ENCODE peak calls at places on chromosome 9, in ten cellular contexts. One of them, this sample, is unnamed. For H3K4me1 and H3K9me3, the result is how much of the 10 kb centered on the place peaks cover.

GRCh38 chr9:4832786-4833579 is 40.2 kb downstream of the RCL1 start:
- DNase-seq in SJSA1: peak
- DNase-seq in cardiac muscle cell: no peak
- DNase-seq in neural progenitor cell: no peak
- DNase-seq in mucosa of descending colon: no peak
- DNase-seq in heart left ventricle: no peak
- DNase-seq in naive thymus-derived CD4-positive, alpha-beta T cell: no peak
- DNase-seq in A673: no peak
- DNase-seq in tibial artery: no peak
- DNase-seq in psoas muscle: no peak
- DNase-seq in this sample: no peak

GRCh38 chr9:37155601-37156000 is 35.2 kb downstream of the ZCCHC7 start:
- DNase-seq in SJSA1: no peak
- DNase-seq in cardiac muscle cell: no peak
- DNase-seq in neural progenitor cell: no peak
- DNase-seq in mucosa of descending colon: no peak
- DNase-seq in heart left ventricle: no peak
- DNase-seq in naive thymus-derived CD4-positive, alpha-beta T cell: no peak
- DNase-seq in A673: no peak
- DNase-seq in tibial artery: no peak
- DNase-seq in psoas muscle: no peak
- DNase-seq in this sample: no peak

GRCh38 chr9:129489838-129490582 is 130.9 kb downstream of the C9orf50 start:
- DNase-seq in SJSA1: no peak
- DNase-seq in cardiac muscle cell: no peak
- DNase-seq in neural progenitor cell: no peak
- DNase-seq in mucosa of descending colon: peak
- DNase-seq in heart left ventricle: no peak
- DNase-seq in naive thymus-derived CD4-positive, alpha-beta T cell: peak
- DNase-seq in A673: no peak
- DNase-seq in tibial artery: peak
- DNase-seq in psoas muscle: no peak
- DNase-seq in this sample: no peak

GRCh38 chr9:4879098-4879497 is 86.4 kb downstream of the RCL1 start:
- DNase-seq in SJSA1: no peak
- DNase-seq in cardiac muscle cell: no peak
- DNase-seq in neural progenitor cell: no peak
- DNase-seq in mucosa of descending colon: no peak
- DNase-seq in heart left ventricle: no peak
- DNase-seq in naive thymus-derived CD4-positive, alpha-beta T cell: no peak
- DNase-seq in A673: no peak
- DNase-seq in tibial artery: no peak
- DNase-seq in psoas muscle: no peak
- DNase-seq in this sample: no peak

GRCh38 chr9:36163049-36163839 is 5.9 kb upstream of the CCIN start:
- DNase-seq in SJSA1: peak
- DNase-seq in cardiac muscle cell: peak
- DNase-seq in neural progenitor cell: peak
- DNase-seq in mucosa of descending colon: peak
- DNase-seq in heart left ventricle: peak
- DNase-seq in naive thymus-derived CD4-positive, alpha-beta T cell: no peak
- DNase-seq in A673: no peak
- DNase-seq in tibial artery: peak
- DNase-seq in psoas muscle: peak
- DNase-seq in this sample: peak

GRCh38 chr9:95778957-95779356 is 96.5 kb upstream of the ERCC6L2 start:
- DNase-seq in SJSA1: no peak
- DNase-seq in cardiac muscle cell: no peak
- DNase-seq in neural progenitor cell: no peak
- DNase-seq in mucosa of descending colon: no peak
- DNase-seq in heart left ventricle: peak
- DNase-seq in naive thymus-derived CD4-positive, alpha-beta T cell: no peak
- DNase-seq in A673: no peak
- DNase-seq in tibial artery: no peak
- DNase-seq in psoas muscle: peak
- DNase-seq in this sample: no peak

GRCh38 chr9:69461488-69461887 is 136.5 kb downstream of the ENTREP1 start:
- DNase-seq in SJSA1: no peak
- DNase-seq in cardiac muscle cell: no peak
- DNase-seq in neural progenitor cell: no peak
- DNase-seq in mucosa of descending colon: no peak
- DNase-seq in heart left ventricle: no peak
- DNase-seq in naive thymus-derived CD4-positive, alpha-beta T cell: no peak
- DNase-seq in A673: no peak
- DNase-seq in tibial artery: no peak
- DNase-seq in psoas muscle: no peak
- DNase-seq in this sample: no peak

GRCh38 chr9:79652598-79652997 is 80.8 kb downstream of the TLE4 start:
- DNase-seq in SJSA1: peak
- DNase-seq in cardiac muscle cell: no peak
- DNase-seq in neural progenitor cell: no peak
- DNase-seq in mucosa of descending colon: no peak
- DNase-seq in heart left ventricle: no peak
- DNase-seq in naive thymus-derived CD4-positive, alpha-beta T cell: no peak
- DNase-seq in A673: no peak
- DNase-seq in tibial artery: no peak
- DNase-seq in psoas muscle: no peak
- DNase-seq in this sample: no peak

GRCh38 chr9:134335490-134336173 is 9.4 kb downstream of the RXRA start:
- DNase-seq in SJSA1: no peak
- DNase-seq in cardiac muscle cell: no peak
- DNase-seq in neural progenitor cell: no peak
- DNase-seq in mucosa of descending colon: peak
- DNase-seq in heart left ventricle: peak
- DNase-seq in naive thymus-derived CD4-positive, alpha-beta T cell: no peak
- DNase-seq in A673: no peak
- DNase-seq in tibial artery: no peak
- DNase-seq in psoas muscle: no peak
- DNase-seq in this sample: no peak

GRCh38 chr9:134333874-134334581 is 7.8 kb downstream of the RXRA start:
- DNase-seq in SJSA1: no peak
- DNase-seq in cardiac muscle cell: peak
- DNase-seq in neural progenitor cell: no peak
- DNase-seq in mucosa of descending colon: peak
- DNase-seq in heart left ventricle: peak
- DNase-seq in naive thymus-derived CD4-positive, alpha-beta T cell: no peak
- DNase-seq in A673: no peak
- DNase-seq in tibial artery: no peak
- DNase-seq in psoas muscle: peak
- DNase-seq in this sample: no peak

GRCh38 chr9:134333234-134333873 is 7.1 kb downstream of the RXRA start:
- DNase-seq in SJSA1: no peak
- DNase-seq in cardiac muscle cell: no peak
- DNase-seq in neural progenitor cell: no peak
- DNase-seq in mucosa of descending colon: peak
- DNase-seq in heart left ventricle: peak
- DNase-seq in naive thymus-derived CD4-positive, alpha-beta T cell: no peak
- DNase-seq in A673: no peak
- DNase-seq in tibial artery: no peak
- DNase-seq in psoas muscle: peak
- DNase-seq in this sample: no peak

GRCh38 chr9:134336174-134336705 is 10.0 kb downstream of the RXRA start:
- DNase-seq in SJSA1: no peak
- DNase-seq in cardiac muscle cell: no peak
- DNase-seq in neural progenitor cell: no peak
- DNase-seq in mucosa of descending colon: peak
- DNase-seq in heart left ventricle: no peak
- DNase-seq in naive thymus-derived CD4-positive, alpha-beta T cell: no peak
- DNase-seq in A673: no peak
- DNase-seq in tibial artery: no peak
- DNase-seq in psoas muscle: no peak
- DNase-seq in this sample: no peak

DNA sequence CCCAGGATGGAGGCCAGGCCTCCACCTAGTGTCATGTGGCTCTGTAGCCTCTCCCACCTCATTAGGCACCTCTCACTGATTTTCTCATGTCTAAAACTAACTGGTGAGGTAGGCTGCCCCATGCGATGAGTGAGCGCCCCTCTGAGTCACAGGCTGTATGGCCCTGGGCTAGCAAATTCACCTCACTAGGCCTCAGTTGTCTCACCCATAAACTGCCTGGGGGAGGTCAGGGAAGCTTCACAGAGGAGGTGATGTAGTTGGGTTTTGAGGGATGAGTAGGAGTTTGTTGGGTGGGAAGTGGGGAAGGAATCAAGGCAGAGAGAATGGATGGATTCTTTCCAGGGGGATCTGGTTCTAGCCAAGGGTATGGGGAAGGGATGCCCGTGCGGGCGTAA is 8.8 kb downstream of the RXRA start:
- DNase-seq in SJSA1: no peak
- DNase-seq in cardiac muscle cell: no peak
- DNase-seq in neural progenitor cell: no peak
- DNase-seq in mucosa of descending colon: peak
- DNase-seq in heart left ventricle: no peak
- DNase-seq in naive thymus-derived CD4-positive, alpha-beta T cell: no peak
- DNase-seq in A673: no peak
- DNase-seq in tibial artery: no peak
- DNase-seq in psoas muscle: peak
- DNase-seq in this sample: no peak
- H3K4me1 ChIP-seq in SJSA1: under half
- H3K4me1 ChIP-seq in cardiac muscle cell: under half
- H3K4me1 ChIP-seq in neural progenitor cell: under half
- H3K4me1 ChIP-seq in mucosa of descending colon: half or more
- H3K4me1 ChIP-seq in heart left ventricle: half or more
- H3K4me1 ChIP-seq in naive thymus-derived CD4-positive, alpha-beta T cell: under half
- H3K4me1 ChIP-seq in A673: under half
- H3K4me1 ChIP-seq in tibial artery: half or more
- H3K4me1 ChIP-seq in psoas muscle: half or more
- H3K4me1 ChIP-seq in this sample: under half

GRCh38 chr9:137949260-137949659 is 71.7 kb downstream of the CACNA1B start:
- DNase-seq in SJSA1: no peak
- DNase-seq in cardiac muscle cell: no peak
- DNase-seq in neural progenitor cell: no peak
- DNase-seq in mucosa of descending colon: no peak
- DNase-seq in heart left ventricle: no peak
- DNase-seq in naive thymus-derived CD4-positive, alpha-beta T cell: no peak
- DNase-seq in A673: no peak
- DNase-seq in tibial artery: no peak
- DNase-seq in psoas muscle: no peak
- DNase-seq in this sample: no peak

GRCh38 chr9:137947012-137947411 is 69.4 kb downstream of the CACNA1B start:
- DNase-seq in SJSA1: no peak
- DNase-seq in cardiac muscle cell: no peak
- DNase-seq in neural progenitor cell: no peak
- DNase-seq in mucosa of descending colon: no peak
- DNase-seq in heart left ventricle: no peak
- DNase-seq in naive thymus-derived CD4-positive, alpha-beta T cell: no peak
- DNase-seq in A673: no peak
- DNase-seq in tibial artery: no peak
- DNase-seq in psoas muscle: no peak
- DNase-seq in this sample: no peak

GRCh38 chr9:137948642-137949041 is 71.1 kb downstream of the CACNA1B start:
- DNase-seq in SJSA1: no peak
- DNase-seq in cardiac muscle cell: no peak
- DNase-seq in neural progenitor cell: no peak
- DNase-seq in mucosa of descending colon: no peak
- DNase-seq in heart left ventricle: no peak
- DNase-seq in naive thymus-derived CD4-positive, alpha-beta T cell: no peak
- DNase-seq in A673: no peak
- DNase-seq in tibial artery: no peak
- DNase-seq in psoas muscle: no peak
- DNase-seq in this sample: no peak

GRCh38 chr9:137945581-137945980 is 68.0 kb downstream of the CACNA1B start:
- DNase-seq in SJSA1: no peak
- DNase-seq in cardiac muscle cell: no peak
- DNase-seq in neural progenitor cell: no peak
- DNase-seq in mucosa of descending colon: no peak
- DNase-seq in heart left ventricle: no peak
- DNase-seq in naive thymus-derived CD4-positive, alpha-beta T cell: no peak
- DNase-seq in A673: no peak
- DNase-seq in tibial artery: no peak
- DNase-seq in psoas muscle: no peak
- DNase-seq in this sample: no peak

GRCh38 chr9:137943655-137944054 is 66.1 kb downstream of the CACNA1B start:
- DNase-seq in SJSA1: no peak
- DNase-seq in cardiac muscle cell: no peak
- DNase-seq in neural progenitor cell: no peak
- DNase-seq in mucosa of descending colon: no peak
- DNase-seq in heart left ventricle: no peak
- DNase-seq in naive thymus-derived CD4-positive, alpha-beta T cell: no peak
- DNase-seq in A673: no peak
- DNase-seq in tibial artery: no peak
- DNase-seq in psoas muscle: no peak
- DNase-seq in this sample: no peak
- H3K9me3 ChIP-seq in SJSA1: under half
- H3K9me3 ChIP-seq in cardiac muscle cell: under half
- H3K9me3 ChIP-seq in neural progenitor cell: under half
- H3K9me3 ChIP-seq in mucosa of descending colon: under half
- H3K9me3 ChIP-seq in heart left ventricle: under half
- H3K9me3 ChIP-seq in naive thymus-derived CD4-positive, alpha-beta T cell: under half
- H3K9me3 ChIP-seq in A673: under half
- H3K9me3 ChIP-seq in tibial artery: under half
- H3K9me3 ChIP-seq in psoas muscle: under half
- H3K9me3 ChIP-seq in this sample: under half

GRCh38 chr9:77954018-77954417 is 77.6 kb downstream of the GNAQ start:
- DNase-seq in SJSA1: no peak
- DNase-seq in cardiac muscle cell: no peak
- DNase-seq in neural progenitor cell: no peak
- DNase-seq in mucosa of descending colon: no peak
- DNase-seq in heart left ventricle: no peak
- DNase-seq in naive thymus-derived CD4-positive, alpha-beta T cell: no peak
- DNase-seq in A673: no peak
- DNase-seq in tibial artery: no peak
- DNase-seq in psoas muscle: no peak
- DNase-seq in this sample: no peak

GRCh38 chr9:77956555-77956954 is 75.1 kb downstream of the GNAQ start:
- DNase-seq in SJSA1: no peak
- DNase-seq in cardiac muscle cell: no peak
- DNase-seq in neural progenitor cell: no peak
- DNase-seq in mucosa of descending colon: no peak
- DNase-seq in heart left ventricle: no peak
- DNase-seq in naive thymus-derived CD4-positive, alpha-beta T cell: no peak
- DNase-seq in A673: no peak
- DNase-seq in tibial artery: no peak
- DNase-seq in psoas muscle: no peak
- DNase-seq in this sample: no peak

GRCh38 chr9:77952641-77953341 is 78.8 kb downstream of the GNAQ start:
- DNase-seq in SJSA1: no peak
- DNase-seq in cardiac muscle cell: no peak
- DNase-seq in neural progenitor cell: no peak
- DNase-seq in mucosa of descending colon: no peak
- DNase-seq in heart left ventricle: no peak
- DNase-seq in naive thymus-derived CD4-positive, alpha-beta T cell: no peak
- DNase-seq in A673: peak
- DNase-seq in tibial artery: no peak
- DNase-seq in psoas muscle: no peak
- DNase-seq in this sample: no peak

GRCh38 chr9:77953590-77953989 is 78.0 kb downstream of the GNAQ start:
- DNase-seq in SJSA1: no peak
- DNase-seq in cardiac muscle cell: no peak
- DNase-seq in neural progenitor cell: no peak
- DNase-seq in mucosa of descending colon: no peak
- DNase-seq in heart left ventricle: no peak
- DNase-seq in naive thymus-derived CD4-positive, alpha-beta T cell: no peak
- DNase-seq in A673: no peak
- DNase-seq in tibial artery: no peak
- DNase-seq in psoas muscle: no peak
- DNase-seq in this sample: no peak

DNA sequence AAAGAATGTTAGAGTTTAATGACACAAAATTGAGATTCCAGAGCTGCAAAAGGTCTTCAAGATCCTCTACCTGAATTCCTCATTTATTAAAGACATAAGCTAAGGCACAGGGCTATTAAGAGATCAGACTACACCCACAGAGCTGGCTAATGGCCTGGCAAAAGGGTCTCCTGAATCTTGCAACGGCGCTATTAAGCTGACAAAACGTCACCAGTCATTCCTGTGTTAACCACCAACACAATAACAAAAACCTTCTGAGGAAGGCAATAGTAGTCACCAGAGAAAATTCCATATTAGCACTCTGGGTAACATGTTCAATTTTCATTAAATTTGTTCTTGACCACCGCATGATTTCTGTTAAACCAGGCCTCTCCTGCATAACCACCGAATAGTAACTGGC is 77.0 kb downstream of the GNAQ start:
- DNase-seq in SJSA1: peak
- DNase-seq in cardiac muscle cell: no peak
- DNase-seq in neural progenitor cell: no peak
- DNase-seq in mucosa of descending colon: no peak
- DNase-seq in heart left ventricle: no peak
- DNase-seq in naive thymus-derived CD4-positive, alpha-beta T cell: no peak
- DNase-seq in A673: no peak
- DNase-seq in tibial artery: no peak
- DNase-seq in psoas muscle: no peak
- DNase-seq in this sample: no peak
- H3K4me1 ChIP-seq in SJSA1: under half
- H3K4me1 ChIP-seq in cardiac muscle cell: under half
- H3K4me1 ChIP-seq in neural progenitor cell: under half
- H3K4me1 ChIP-seq in mucosa of descending colon: under half
- H3K4me1 ChIP-seq in heart left ventricle: half or more
- H3K4me1 ChIP-seq in naive thymus-derived CD4-positive, alpha-beta T cell: under half
- H3K4me1 ChIP-seq in A673: under half
- H3K4me1 ChIP-seq in tibial artery: under half
- H3K4me1 ChIP-seq in psoas muscle: under half
- H3K4me1 ChIP-seq in this sample: under half

GRCh38 chr9:137952976-137953666 is 75.5 kb downstream of the CACNA1B start:
- DNase-seq in SJSA1: no peak
- DNase-seq in cardiac muscle cell: no peak
- DNase-seq in neural progenitor cell: no peak
- DNase-seq in mucosa of descending colon: no peak
- DNase-seq in heart left ventricle: peak
- DNase-seq in naive thymus-derived CD4-positive, alpha-beta T cell: no peak
- DNase-seq in A673: no peak
- DNase-seq in tibial artery: peak
- DNase-seq in psoas muscle: no peak
- DNase-seq in this sample: no peak

GRCh38 chr9:137953683-137954438 is 76.3 kb downstream of the CACNA1B start:
- DNase-seq in SJSA1: no peak
- DNase-seq in cardiac muscle cell: no peak
- DNase-seq in neural progenitor cell: no peak
- DNase-seq in mucosa of descending colon: no peak
- DNase-seq in heart left ventricle: peak
- DNase-seq in naive thymus-derived CD4-positive, alpha-beta T cell: no peak
- DNase-seq in A673: no peak
- DNase-seq in tibial artery: peak
- DNase-seq in psoas muscle: no peak
- DNase-seq in this sample: no peak

GRCh38 chr9:137951597-137952490 is 74.3 kb downstream of the CACNA1B start:
- DNase-seq in SJSA1: no peak
- DNase-seq in cardiac muscle cell: no peak
- DNase-seq in neural progenitor cell: no peak
- DNase-seq in mucosa of descending colon: no peak
- DNase-seq in heart left ventricle: peak
- DNase-seq in naive thymus-derived CD4-positive, alpha-beta T cell: no peak
- DNase-seq in A673: no peak
- DNase-seq in tibial artery: no peak
- DNase-seq in psoas muscle: no peak
- DNase-seq in this sample: no peak

GRCh38 chr9:137955224-137955570 is 77.6 kb downstream of the CACNA1B start:
- DNase-seq in SJSA1: no peak
- DNase-seq in cardiac muscle cell: no peak
- DNase-seq in neural progenitor cell: no peak
- DNase-seq in mucosa of descending colon: no peak
- DNase-seq in heart left ventricle: no peak
- DNase-seq in naive thymus-derived CD4-positive, alpha-beta T cell: no peak
- DNase-seq in A673: no peak
- DNase-seq in tibial artery: no peak
- DNase-seq in psoas muscle: no peak
- DNase-seq in this sample: no peak

GRCh38 chr9:137951107-137951506 is 73.5 kb downstream of the CACNA1B start:
- DNase-seq in SJSA1: no peak
- DNase-seq in cardiac muscle cell: no peak
- DNase-seq in neural progenitor cell: no peak
- DNase-seq in mucosa of descending colon: no peak
- DNase-seq in heart left ventricle: peak
- DNase-seq in naive thymus-derived CD4-positive, alpha-beta T cell: no peak
- DNase-seq in A673: no peak
- DNase-seq in tibial artery: no peak
- DNase-seq in psoas muscle: no peak
- DNase-seq in this sample: no peak
- H3K9me3 ChIP-seq in SJSA1: under half
- H3K9me3 ChIP-seq in cardiac muscle cell: under half
- H3K9me3 ChIP-seq in neural progenitor cell: under half
- H3K9me3 ChIP-seq in mucosa of descending colon: under half
- H3K9me3 ChIP-seq in heart left ventricle: under half
- H3K9me3 ChIP-seq in naive thymus-derived CD4-positive, alpha-beta T cell: under half
- H3K9me3 ChIP-seq in A673: under half
- H3K9me3 ChIP-seq in tibial artery: under half
- H3K9me3 ChIP-seq in psoas muscle: under half
- H3K9me3 ChIP-seq in this sample: under half

This sample was measured in aorta.